ENCODE peak calls at places on chromosomes 6 and 20, in six cellular contexts. T is heart right ventricle, X is OCI-LY7, N is NCI-H774, P is mucosa of descending colon, K is RWPE1. Y is an unnamed sample.

GRCh38 chr6:34855463-34855862 is 32.4 kb downstream of the TAF11 start:
- DNase-seq in T (no peak), X (no peak), N (no peak), P (no peak), K (no peak), Y (no peak)

GRCh38 chr6:14476793-14477531 is 359.4 kb downstream of the CD83 start:
- DNase-seq in T (no peak), X (no peak), N (no peak), P (no peak), K (no peak), Y (peak)

GRCh38 chr20:24672886-24673677 is 203.7 kb downstream of the SYNDIG1 start:
- DNase-seq in T (no peak), X (no peak), N (no peak), P (no peak), K (peak), Y (peak)

GRCh38 chr6:151071295-151071694 is 168.5 kb upstream of the AKAP12 start:
- DNase-seq in T (no peak), X (no peak), N (no peak), P (no peak), K (no peak), Y (peak)

GRCh38 chr6:9745966-9746365 is 668.9 kb downstream of the TFAP2A start:
- DNase-seq in T (no peak), X (no peak), N (no peak), P (no peak), K (no peak), Y (no peak)

GRCh38 chr20:9035129-9035528 is 33.8 kb upstream of the PLCB4 start:
- DNase-seq in T (no peak), X (no peak), N (no peak), P (no peak), K (no peak), Y (peak)

GRCh38 chr6:119241124-119241491 is 108.5 kb downstream of the MAN1A1 start:
- DNase-seq in T (no peak), X (no peak), N (peak), P (no peak), K (no peak), Y (peak)

GRCh38 chr6:129317931-129318820 is 391.8 kb downstream of the ARHGAP18 start:
- DNase-seq in T (no peak), X (no peak), N (no peak), P (no peak), K (peak), Y (no peak)

GRCh38 chr6:170027111-170028043 is 263.5 kb downstream of the DLL1 start:
- DNase-seq in T (no peak), X (no peak), N (no peak), P (no peak), K (peak), Y (no peak)